ENCODE peak calls at places on chromosomes 16 and 17, in nine cellular contexts. G, L, J, H, P, Y, X, T and I are unnamed samples.
A peak's percentile ranks its signal among the peaks of the same experiment; 100 is the strongest.

GRCh38 chr16:79599256-79599836 is 1.2 kb downstream of the MAF start:
- DNase-seq in G (peak; percentile 47), L (no peak), J (no peak), H (peak; percentile 47), P (no peak), Y (no peak), X (peak; percentile 16), T (no peak), I (peak; percentile 52)

GRCh38 chr16:26721290-26721689 is 345.4 kb upstream of the C16orf82 start:
- DNase-seq in G (no peak), L (no peak), J (no peak), H (no peak), P (no peak), Y (no peak), X (no peak), T (no peak), I (no peak)

GRCh38 chr17:83091257-83092141 is 12.1 kb downstream of the METRNL start:
- DNase-seq in G (no peak), L (no peak), J (no peak), H (no peak), P (no peak), Y (no peak), X (no peak), T (no peak), I (peak; percentile 77)

GRCh38 chr17:247767-248166 is 66.3 kb upstream of the DOC2B start:
- DNase-seq in G (no peak), L (no peak), J (no peak), H (no peak), P (no peak), Y (peak; percentile 37), X (no peak), T (no peak), I (peak; percentile 37)

GRCh38 chr17:56598471-56598870 is 5.0 kb downstream of the NOG start:
- DNase-seq in G (no peak), L (no peak), J (peak; percentile 74), H (no peak), P (no peak), Y (no peak), X (no peak), T (no peak), I (no peak)

GRCh38 chr16:11370084-11370931 is 25.0 kb downstream of the RMI2 start:
- DNase-seq in G (no peak), L (no peak), J (no peak), H (no peak), P (no peak), Y (peak; percentile 7), X (no peak), T (no peak), I (no peak)

GRCh38 chr17:62062936-62063335 is 2.1 kb downstream of the MED13 start:
- DNase-seq in G (no peak), L (no peak), J (no peak), H (no peak), P (no peak), Y (no peak), X (no peak), T (no peak), I (no peak)

GRCh38 chr17:31495049-31495885 is 103.8 kb downstream of the RAB11FIP4 start:
- DNase-seq in G (no peak), L (no peak), J (no peak), H (no peak), P (peak; percentile 33), Y (no peak), X (no peak), T (no peak), I (no peak)

GRCh38 chr16:74320707-74321106 is 24.1 kb downstream of the PSMD7 start:
- DNase-seq in G (no peak), L (no peak), J (no peak), H (no peak), P (peak; percentile 9), Y (no peak), X (no peak), T (no peak), I (no peak)

GRCh38 chr16:8505327-8505991 is 84.9 kb downstream of the TMEM114 start:
- DNase-seq in G (no peak), L (no peak), J (no peak), H (no peak), P (peak; percentile 15), Y (no peak), X (no peak), T (no peak), I (no peak)

GRCh38 chr17:19714542-19715411 is 1.6 kb downstream of the SLC47A2 start:
- DNase-seq in G (peak; percentile 69), L (no peak), J (no peak), H (no peak), P (peak; percentile 76), Y (no peak), X (no peak), T (no peak), I (peak; percentile 35)

GRCh38 chr17:76585048-76585648 is 512 bp downstream of the ST6GALNAC2 start:
- DNase-seq in G (peak; percentile 52), L (no peak), J (peak; percentile 25), H (no peak), P (no peak), Y (no peak), X (no peak), T (no peak), I (peak; percentile 49)

GRCh38 chr17:39579318-39580081 is 28.2 kb downstream of the NEUROD2 start:
- DNase-seq in G (peak; percentile 92), L (no peak), J (no peak), H (no peak), P (no peak), Y (no peak), X (no peak), T (no peak), I (peak; percentile 69)

GRCh38 chr16:66621973-66622372 is 17.5 kb downstream of the CMTM3 start:
- DNase-seq in G (no peak), L (no peak), J (no peak), H (no peak), P (no peak), Y (no peak), X (no peak), T (no peak), I (no peak)

GRCh38 chr17:58492238-58493121 is 4.3 kb upstream of the HSF5 start:
- DNase-seq in G (no peak), L (no peak), J (no peak), H (no peak), P (no peak), Y (no peak), X (no peak), T (no peak), I (no peak)

GRCh38 chr16:83704656-83705055 is 103.1 kb upstream of the HSBP1 start:
- DNase-seq in G (no peak), L (no peak), J (peak; percentile 52), H (no peak), P (no peak), Y (no peak), X (no peak), T (no peak), I (no peak)

GRCh38 chr16:12341423-12341822 is 364.9 kb downstream of the SNX29 start:
- DNase-seq in G (no peak), L (no peak), J (peak; percentile 84), H (no peak), P (no peak), Y (no peak), X (no peak), T (no peak), I (no peak)

GRCh38 chr16:85303354-85303883 is 191.1 kb upstream of the CIBAR2 start:
- DNase-seq in G (peak; percentile 86), L (peak; percentile 65), J (no peak), H (peak; percentile 90), P (no peak), Y (peak; percentile 72), X (peak; percentile 89), T (peak; percentile 62), I (peak; percentile 78)

GRCh38 chr16:67537636-67538591 is 9.3 kb downstream of the RIPOR1 start:
- DNase-seq in G (peak; percentile 50), L (peak; percentile 68), J (peak; percentile 66), H (peak; percentile 90), P (no peak), Y (no peak), X (no peak), T (peak; percentile 52), I (peak; percentile 82)

GRCh38 chr17:42456223-42457106 is 2.2 kb upstream of the ATP6V0A1 start:
- DNase-seq in G (no peak), L (no peak), J (peak; percentile 81), H (peak; percentile 62), P (no peak), Y (no peak), X (no peak), T (no peak), I (no peak)

GRCh38 chr17:44374306-44375195 is 10.9 kb upstream of the FAM171A2 start:
- DNase-seq in G (peak; percentile 97), L (no peak), J (no peak), H (peak; percentile 70), P (no peak), Y (no peak), X (no peak), T (no peak), I (no peak)

GRCh38 chr16:78348886-78349285 is 249.4 kb downstream of the WWOX start:
- DNase-seq in G (no peak), L (no peak), J (no peak), H (no peak), P (no peak), Y (no peak), X (no peak), T (no peak), I (no peak)

GRCh38 chr17:28345420-28346198 is 10.0 kb downstream of the TNFAIP1 start:
- DNase-seq in G (no peak), L (no peak), J (peak; percentile 20), H (no peak), P (peak; percentile 28), Y (no peak), X (no peak), T (no peak), I (no peak)